ENCODE peak calls at places on chromosomes 6 and 20, in seven cellular contexts. O is CD8-positive, alpha-beta T cell; L is neural progenitor cell; F is endothelial cell of umbilical vein; W is upper lobe of right lung; M is fibroblast of lung; Y is pancreas. Z is an unnamed sample.

GRCh38 chr20:51198876-51199523 is 176.1 kb upstream of the KCNG1 start:
- DNase-seq in O (no peak), F (no peak), W (no peak), Y (no peak), L (no peak), M (no peak), Z (no peak)

GRCh38 chr6:116101298-116101718 is 655 bp downstream of the NT5DC1 start:
- DNase-seq in W (no peak), F (no peak), Y (no peak), L (no peak), M (no peak), O (no peak), Z (peak)

GRCh38 chr20:49468412-49468811 is 14.1 kb downstream of the KCNB1 start:
- DNase-seq in W (no peak), F (no peak), L (no peak), Y (no peak), O (no peak), M (no peak), Z (no peak)

GRCh38 chr6:55069132-55069781 is 105.1 kb upstream of the HCRTR2 start:
- DNase-seq in O (no peak), M (peak), L (peak), Y (peak), W (no peak), F (peak), Z (no peak)

GRCh38 chr6:73746776-73747175 is 50.8 kb downstream of the CD109 start:
- DNase-seq in L (no peak), M (peak), O (no peak), F (no peak), Y (no peak), W (no peak), Z (no peak)

GRCh38 chr6:144585217-144585814 is 300.2 kb downstream of the UTRN start:
- DNase-seq in Y (no peak), L (peak), W (no peak), M (peak), F (peak), O (no peak), Z (no peak)

GRCh38 chr6:155377061-155377460 is 62.8 kb upstream of the TFB1M start:
- DNase-seq in W (no peak), Y (no peak), L (no peak), O (no peak), M (peak), F (no peak), Z (no peak)

GRCh38 chr6:108667984-108668383 is 107.3 kb downstream of the FOXO3 start:
- DNase-seq in M (peak), W (no peak), O (no peak), F (no peak), Y (no peak), L (peak), Z (no peak)

DNA sequence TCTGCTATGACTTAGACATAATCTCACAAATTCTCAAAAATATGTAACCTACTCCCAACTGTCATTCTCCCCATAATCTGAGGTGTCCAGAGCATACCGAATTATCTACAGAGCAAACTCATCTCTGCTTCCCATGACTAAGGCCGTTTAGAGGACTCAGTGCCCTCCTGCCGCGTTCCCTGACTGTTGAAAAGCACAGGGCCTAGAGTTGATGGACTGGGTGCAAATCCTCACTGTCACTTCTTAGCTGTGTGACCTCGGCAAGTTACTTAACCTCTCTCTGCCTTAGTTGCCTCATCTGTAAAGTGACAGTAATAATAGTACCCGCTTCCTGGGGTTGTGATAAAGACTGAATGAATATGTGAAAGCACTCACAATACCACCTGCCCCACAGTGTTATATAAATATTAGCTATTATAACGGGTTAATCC is 4.7 kb upstream of the TUBB2A start:
- DNase-seq in L (peak), W (no peak), M (no peak), Y (no peak), O (no peak), F (no peak), Z (no peak)
- H3K4me3 ChIP-seq in L (peak), W (peak), M (peak), Y (no peak), O (peak), F (no peak), Z (peak)

GRCh38 chr6:56104591-56104990 is 142.8 kb downstream of the COL21A1 start:
- DNase-seq in M (no peak), L (no peak), F (no peak), W (no peak), O (no peak), Y (no peak), Z (no peak)
- H3K27ac ChIP-seq in M (no peak), L (no peak), F (no peak), W (no peak), O (no peak), Y (no peak), Z (no peak)

GRCh38 chr6:99330159-99330558 is 19.3 kb downstream of the FAXC start:
- DNase-seq in L (peak), M (peak), W (no peak), Y (peak), O (peak), F (peak), Z (no peak)
- TF ChIP-seq CTCF in L (peak), M (peak), W (peak), Y (peak), O (peak), F (peak), Z (peak)

GRCh38 chr20:10469599-10469998 is 34.5 kb downstream of the SLX4IP start:
- DNase-seq in O (no peak), L (peak), M (peak), F (peak), W (no peak), Y (no peak), Z (peak)

GRCh38 chr20:10467985-10468845 is 33.1 kb downstream of the SLX4IP start:
- DNase-seq in Y (no peak), W (no peak), L (peak), F (peak), O (no peak), M (no peak), Z (no peak)

GRCh38 chr20:10463622-10464021 is 28.5 kb downstream of the SLX4IP start:
- DNase-seq in F (no peak), W (no peak), Y (no peak), L (no peak), M (no peak), O (no peak), Z (no peak)

GRCh38 chr20:10466325-10466724 is 31.2 kb downstream of the SLX4IP start:
- DNase-seq in F (peak), O (no peak), L (peak), Y (no peak), W (no peak), M (peak), Z (no peak)

DNA sequence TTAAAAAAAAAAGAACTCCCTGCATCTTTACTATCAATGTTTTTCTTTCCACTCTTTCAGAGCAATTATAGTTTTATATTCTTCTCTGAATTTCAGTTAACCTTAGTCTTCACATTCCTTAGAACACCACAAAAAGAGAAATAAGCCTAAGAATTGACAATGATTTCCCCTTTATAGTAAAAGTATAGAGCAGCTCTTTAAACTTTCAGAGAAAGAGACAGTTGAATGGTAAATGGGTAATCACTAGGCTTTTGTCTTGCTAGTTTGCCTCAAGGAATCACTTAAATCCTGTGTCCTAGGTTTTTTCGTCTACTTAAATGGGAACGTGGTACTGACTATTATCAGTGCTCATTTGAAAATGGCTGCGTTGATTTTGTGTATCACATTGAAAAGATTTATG is 31.8 kb downstream of the SLX4IP start:
- DNase-seq in W (no peak), M (no peak), F (peak), Y (no peak), L (peak), O (no peak), Z (no peak)
- H3K4me3 ChIP-seq in W (no peak), M (no peak), F (no peak), Y (no peak), L (peak), O (no peak), Z (peak)

GRCh38 chr6:3745566-3746118 is 5.9 kb downstream of the PXDC1 start:
- DNase-seq in L (no peak), F (no peak), W (no peak), M (no peak), O (no peak), Y (no peak), Z (no peak)

GRCh38 chr6:3746696-3747095 is 4.8 kb downstream of the PXDC1 start:
- DNase-seq in M (no peak), O (no peak), L (no peak), Y (no peak), F (no peak), W (no peak), Z (no peak)

GRCh38 chr6:3746119-3746691 is 5.3 kb downstream of the PXDC1 start:
- DNase-seq in F (no peak), W (no peak), Y (no peak), L (no peak), M (no peak), O (no peak), Z (peak)

GRCh38 chr6:3748208-3748701 is 3.3 kb downstream of the PXDC1 start:
- DNase-seq in L (peak), Y (no peak), M (peak), W (no peak), F (peak), O (no peak), Z (peak)

DNA sequence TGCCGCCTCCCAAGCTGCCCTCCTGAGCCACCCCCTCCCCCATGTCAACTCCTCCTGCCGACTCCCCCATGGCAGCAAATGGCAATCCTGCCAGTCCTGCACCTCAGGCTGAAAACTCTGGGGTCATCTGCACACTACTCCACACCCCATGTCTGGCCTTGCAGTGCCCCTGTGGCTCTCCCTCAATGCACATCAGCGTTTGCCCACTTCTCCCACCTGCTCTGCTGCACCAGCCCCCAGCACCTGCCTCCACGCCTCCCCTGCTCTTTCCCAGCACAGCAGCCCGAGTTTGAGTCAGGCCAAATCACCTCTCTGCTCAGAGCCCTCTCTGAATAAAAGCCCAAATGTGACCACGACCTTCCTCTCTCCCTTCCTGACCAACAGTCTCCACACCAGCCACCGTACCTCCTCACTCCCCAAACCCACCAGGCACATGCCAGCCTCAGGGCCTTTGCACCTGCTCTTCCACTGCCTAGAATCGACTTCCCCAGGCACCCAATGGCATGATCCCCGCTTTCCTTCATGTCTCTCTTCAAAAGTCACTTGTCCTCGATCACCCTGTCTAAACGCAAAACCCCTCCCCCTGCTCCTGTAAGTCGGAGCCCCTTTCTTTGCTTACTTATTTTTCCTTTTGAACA is 4.3 kb downstream of the PXDC1 start:
- DNase-seq in L (no peak), W (no peak), O (no peak), M (no peak), F (no peak), Y (no peak), Z (no peak)
- H3K27ac ChIP-seq in L (no peak), W (no peak), O (no peak), M (no peak), F (peak), Y (no peak), Z (peak)